ENCODE peak calls at places on chromosomes 11 and 22, in seven cellular contexts. L is GM23338, B is SK-N-SH, V is OCI-LY7, E is neural progenitor cell, C is adrenal gland, O is mammary epithelial cell. Y is an unnamed sample.

GRCh38 chr11:35237860-35238715 is 99.1 kb downstream of the CD44 start:
- DNase-seq in B (peak; percentile 15), E (peak; percentile 90), C (peak; percentile 45), V (peak; percentile 83), L (peak; percentile 96), O (no peak), Y (peak; percentile 70)

GRCh38 chr11:19617830-19618523 is 94.7 kb upstream of the NAV2 start:
- DNase-seq in V (no peak), B (no peak), E (no peak), L (no peak), C (no peak), O (no peak), Y (no peak)

GRCh38 chr11:8043756-8044155 is 37.3 kb upstream of the TUB start:
- DNase-seq in B (no peak), E (no peak), O (no peak), L (no peak), C (no peak), V (no peak), Y (no peak)

GRCh38 chr22:25420925-25421904 is 143.3 kb upstream of the GRK3 start:
- DNase-seq in C (no peak), E (peak; percentile 69), L (peak; percentile 95), V (no peak), B (peak; percentile 64), O (no peak), Y (no peak)

GRCh38 chr11:12125609-12126149 is 15.3 kb downstream of the MICAL2 start:
- DNase-seq in L (no peak), V (no peak), O (peak; percentile 83), E (no peak), B (no peak), C (no peak), Y (no peak)

GRCh38 chr11:76419896-76420295 is 24.9 kb upstream of the EMSY start:
- DNase-seq in V (peak; percentile 48), O (no peak), B (no peak), E (peak; percentile 34), L (peak; percentile 69), C (no peak), Y (peak; percentile 7)

GRCh38 chr11:23865341-23865975 is 631.4 kb upstream of the LUZP2 start:
- DNase-seq in C (no peak), V (no peak), L (no peak), B (no peak), O (peak; percentile 9), E (no peak), Y (no peak)

GRCh38 chr22:37741312-37741795 is 44.5 kb downstream of the TRIOBP start:
- DNase-seq in B (peak; percentile 95), O (peak; percentile 79), C (peak; percentile 66), L (peak; percentile 45), V (no peak), E (peak; percentile 27), Y (no peak)

GRCh38 chr11:69848196-69848595 is 29.0 kb upstream of the FGF3 start:
- DNase-seq in O (peak; percentile 59), V (no peak), C (no peak), B (no peak), E (no peak), L (no peak), Y (no peak)

GRCh38 chr11:68812526-68812925 is 29.2 kb downstream of the CPT1A start:
- DNase-seq in E (no peak), C (no peak), B (no peak), L (no peak), V (no peak), O (no peak), Y (no peak)

GRCh38 chr11:31045335-31045734 is 324.2 kb downstream of the DCDC1 start:
- DNase-seq in L (peak; percentile 71), E (peak; percentile 37), O (no peak), B (peak; percentile 36), V (no peak), C (no peak), Y (no peak)

GRCh38 chr11:57269580-57270021 is 32.6 kb upstream of the APLNR start:
- DNase-seq in B (no peak), O (no peak), C (no peak), E (no peak), V (no peak), L (no peak), Y (peak; percentile 74)

GRCh38 chr22:49203091-49203862 is 624.4 kb downstream of the BRD1 start:
- DNase-seq in L (no peak), O (no peak), V (no peak), C (peak; percentile 4), B (peak; percentile 19), E (no peak), Y (no peak)

GRCh38 chr11:125170406-125171031 is 6.0 kb downstream of the PKNOX2 start:
- DNase-seq in L (peak; percentile 54), B (peak; percentile 38), C (no peak), E (peak; percentile 65), O (no peak), V (no peak), Y (peak; percentile 63)

GRCh38 chr11:10780040-10780439 is 28.7 kb downstream of the EIF4G2 start:
- DNase-seq in B (no peak), L (no peak), O (no peak), C (no peak), V (no peak), E (no peak), Y (no peak)

DNA sequence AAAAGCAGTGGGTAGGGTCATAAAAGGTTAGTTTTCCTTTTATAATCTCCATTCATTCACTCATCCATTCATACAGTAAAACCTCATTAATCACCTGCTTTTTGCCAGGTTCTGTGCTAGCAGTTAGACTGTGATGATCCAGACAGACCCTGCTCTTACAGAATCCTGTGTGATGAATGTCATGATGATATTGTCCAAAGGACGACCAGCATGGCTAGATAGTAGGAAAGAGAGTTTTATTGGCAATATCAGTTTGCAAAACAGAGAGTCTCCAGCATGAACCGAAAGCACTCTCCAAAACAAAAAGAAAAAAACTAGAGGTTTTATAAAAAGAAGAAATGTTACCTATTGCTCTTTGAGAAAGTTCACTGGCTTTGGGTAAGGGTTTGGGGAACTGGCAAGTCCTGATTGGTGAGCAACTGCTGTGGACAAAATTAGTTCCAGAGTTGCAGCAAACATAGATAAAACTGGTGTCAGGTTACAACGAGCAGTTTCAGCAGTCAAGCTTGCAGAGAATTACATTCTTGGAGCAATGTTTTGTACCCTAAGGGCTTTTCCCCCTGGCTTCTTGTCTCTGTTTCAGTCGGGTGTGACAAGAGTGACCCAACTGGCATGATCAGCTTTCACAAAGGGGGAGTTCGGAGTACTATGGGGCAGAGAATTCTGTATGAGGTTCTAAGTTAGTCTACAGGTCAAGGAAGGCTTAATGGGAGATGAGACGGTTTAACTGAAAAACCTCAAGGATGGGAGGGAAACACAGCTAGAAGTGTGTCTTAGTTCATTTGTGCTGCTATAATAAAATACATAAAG is 58.3 kb downstream of the HSD17B12 start:
- DNase-seq in E (peak; percentile 25), O (peak; percentile 60), C (peak; percentile 22), V (no peak), L (peak; percentile 38), B (no peak), Y (no peak)
- H3K4me1 ChIP-seq in E (peaks cover 26% of the 10 kb centered on the region), O (peaks cover 38% of the 10 kb centered on the region), C (peaks cover 44% of the 10 kb centered on the region), V (peaks cover 14% of the 10 kb centered on the region), L (peaks cover 44% of the 10 kb centered on the region), B (peaks cover 41% of the 10 kb centered on the region), Y (no peaks in the 10 kb centered on the region)

DNA sequence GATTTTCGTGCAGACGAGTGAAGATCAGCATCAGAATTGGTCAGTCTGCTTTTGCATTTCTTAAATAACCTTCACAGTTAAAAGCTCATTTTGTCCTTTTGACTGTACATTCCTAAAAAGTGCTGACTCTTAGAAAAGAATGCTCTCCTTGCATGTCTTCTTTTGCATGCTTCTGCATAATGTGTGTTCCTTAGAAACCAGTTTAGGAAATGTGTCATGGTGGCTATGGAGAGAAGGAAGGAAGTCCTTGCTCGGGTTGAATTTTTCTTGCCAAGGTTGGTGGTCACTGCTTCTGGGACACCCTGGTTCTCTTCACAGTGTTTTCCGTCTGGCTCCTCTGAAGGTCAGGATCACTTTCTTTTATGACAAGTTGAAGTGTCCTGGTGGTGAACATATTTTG is 6.8 kb downstream of the AP2A2 start:
- DNase-seq in C (no peak), E (no peak), L (no peak), O (no peak), B (no peak), V (no peak), Y (peak; percentile 73)
- H3K4me1 ChIP-seq in C (peaks cover 60% of the 10 kb centered on the region), E (peaks cover 17% of the 10 kb centered on the region), L (peaks cover 39% of the 10 kb centered on the region), O (peaks cover under 1% of the 10 kb centered on the region), B (no peaks in the 10 kb centered on the region), V (peaks cover 7% of the 10 kb centered on the region), Y (peaks cover 48% of the 10 kb centered on the region)

DNA sequence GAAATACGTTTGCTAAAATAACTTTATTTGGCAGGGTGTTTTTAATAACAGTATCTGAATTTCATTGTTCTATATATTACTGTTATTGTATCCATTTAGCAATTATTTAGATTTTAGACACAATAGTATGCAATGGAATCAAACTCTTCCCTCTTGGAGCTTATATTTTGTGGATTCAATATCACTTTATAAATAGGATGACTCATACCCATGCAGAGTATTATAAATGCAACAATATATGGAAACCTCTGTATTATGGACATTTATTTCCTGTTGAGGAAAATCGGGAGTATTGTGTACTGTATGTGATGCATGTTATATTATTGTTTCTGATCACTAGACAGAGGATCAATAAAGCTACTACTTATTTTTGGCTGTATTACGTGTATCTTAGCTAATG is 721 bp downstream of the METTL15 start:
- DNase-seq in L (no peak), V (no peak), B (no peak), O (no peak), C (no peak), E (no peak), Y (peak; percentile 53)
- H3K4me1 ChIP-seq in L (peaks cover 5% of the 10 kb centered on the region), V (peaks cover 40% of the 10 kb centered on the region), B (peaks cover 38% of the 10 kb centered on the region), O (peaks cover 16% of the 10 kb centered on the region), C (peaks cover 31% of the 10 kb centered on the region), E (peaks cover 36% of the 10 kb centered on the region), Y (peaks cover 36% of the 10 kb centered on the region)

DNA sequence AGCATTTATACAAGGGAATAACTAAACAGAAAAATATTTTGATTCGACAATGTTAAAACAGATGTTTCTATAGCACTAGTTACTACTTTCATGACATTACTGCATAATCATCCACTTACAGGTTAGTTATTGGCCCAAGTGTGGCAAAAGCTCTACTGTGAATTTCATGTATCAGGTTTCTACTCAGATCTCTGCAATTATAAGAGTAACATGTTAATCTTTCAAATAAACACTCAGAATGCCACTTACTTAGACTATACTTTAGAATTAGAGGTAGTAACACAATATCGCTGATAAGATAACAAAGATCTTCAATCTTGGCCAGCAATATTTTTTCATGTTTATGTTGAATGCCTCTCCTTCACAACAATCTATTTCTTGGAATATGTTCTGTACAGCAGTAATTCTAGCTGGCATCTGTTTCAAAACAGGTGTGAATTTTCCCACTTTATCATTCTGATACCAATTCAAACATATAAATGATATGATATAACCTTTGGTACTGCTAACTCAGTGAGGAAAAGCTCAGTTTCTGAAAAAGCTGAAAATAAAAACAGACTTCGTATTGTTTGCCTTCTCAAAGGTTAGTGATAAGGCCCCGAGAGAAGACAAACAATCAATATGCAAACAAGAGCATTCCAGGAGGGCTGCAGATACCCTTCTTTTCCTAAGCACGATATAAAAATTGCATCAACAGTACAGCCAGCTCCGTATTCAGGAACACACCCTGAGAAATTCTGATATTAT is 11.0 kb upstream of the CCDC34 start:
- DNase-seq in V (no peak), C (no peak), L (no peak), O (no peak), E (no peak), B (no peak), Y (no peak)
- H3K4me1 ChIP-seq in V (no peaks in the 10 kb centered on the region), C (no peaks in the 10 kb centered on the region), L (peaks cover 14% of the 10 kb centered on the region), O (no peaks in the 10 kb centered on the region), E (no peaks in the 10 kb centered on the region), B (peaks cover 7% of the 10 kb centered on the region), Y (no peaks in the 10 kb centered on the region)